ENCODE peak calls at places on chromosome 20, in eight cellular contexts. T, L, D, Q, Y, J, X and B are unnamed samples. For H3K36me3, the result is how much of the 10 kb centered on the place peaks cover.

GRCh38 chr20:19252670-19253120 is 40.3 kb downstream of the SLC24A3 start:
- DNase-seq in T (no peak), L (no peak), D (no peak), Q (peak), Y (no peak), J (peak), X (no peak), B (peak)

GRCh38 chr20:4161447-4162251 is 146.3 kb upstream of the RNF24 start:
- DNase-seq in T (no peak), L (peak), D (peak), Q (no peak), Y (no peak), J (no peak), X (no peak), B (peak)

GRCh38 chr20:11453430-11453829 is 464.3 kb upstream of the BTBD3 start:
- DNase-seq in T (no peak), L (no peak), D (no peak), Q (no peak), Y (no peak), J (no peak), X (peak), B (no peak)

GRCh38 chr20:57772349-57772964 is 62.6 kb upstream of the PMEPA1 start:
- DNase-seq in T (peak), L (no peak), D (no peak), Q (no peak), Y (no peak), J (no peak), X (peak), B (no peak)

GRCh38 chr20:21100590-21101452 is 5.3 kb downstream of the LINC00237 start:
- DNase-seq in T (no peak), L (peak), D (no peak), Q (no peak), Y (no peak), J (no peak), X (peak), B (no peak)

GRCh38 chr20:49993301-49993751 is 10.5 kb downstream of the SNAI1 start:
- DNase-seq in T (peak), L (no peak), D (no peak), Q (no peak), Y (no peak), J (peak), X (no peak), B (no peak)

GRCh38 chr20:829531-829930 is 4.0 kb upstream of the FAM110A start:
- DNase-seq in T (no peak), L (no peak), D (no peak), Q (no peak), Y (no peak), J (no peak), X (peak), B (no peak)

GRCh38 chr20:19583532-19584175 is 174.4 kb upstream of the RIN2 start:
- DNase-seq in T (peak), L (peak), D (peak), Q (peak), Y (peak), J (peak), X (peak), B (peak)

GRCh38 chr20:878511-879307 is 37.4 kb downstream of the ANGPT4 start:
- DNase-seq in T (peak), L (peak), D (no peak), Q (no peak), Y (no peak), J (no peak), X (peak), B (no peak)

GRCh38 chr20:9286501-9286900 is 217.6 kb downstream of the PLCB4 start:
- DNase-seq in T (no peak), L (no peak), D (no peak), Q (no peak), Y (no peak), J (no peak), X (peak), B (no peak)

GRCh38 chr20:9319687-9320384 is 194.6 kb upstream of the LAMP5 start:
- DNase-seq in T (peak), L (no peak), D (no peak), Q (no peak), Y (no peak), J (no peak), X (no peak), B (no peak)

GRCh38 chr20:57505991-57506390 is 18.9 kb downstream of the CTCFL start:
- DNase-seq in T (no peak), L (no peak), D (no peak), Q (no peak), Y (no peak), J (no peak), X (no peak), B (no peak)

GRCh38 chr20:59001068-59001448 is 6.0 kb downstream of the CTSZ start:
- DNase-seq in T (no peak), L (no peak), D (no peak), Q (no peak), Y (no peak), J (no peak), X (no peak), B (no peak)

GRCh38 chr20:57502331-57502700 is 22.6 kb downstream of the CTCFL start:
- DNase-seq in T (no peak), L (no peak), D (no peak), Q (no peak), Y (no peak), J (no peak), X (no peak), B (no peak)

GRCh38 chr20:10219452-10219791 is 792 bp downstream of the SNAP25 start:
- DNase-seq in T (peak), L (peak), D (peak), Q (peak), Y (peak), J (peak), X (peak), B (peak)

GRCh38 chr20:48784273-48784641 is 43.5 kb downstream of the PREX1 start:
- DNase-seq in T (no peak), L (no peak), D (no peak), Q (no peak), Y (no peak), J (no peak), X (no peak), B (no peak)

GRCh38 chr20:46004813-46005505 is 3.7 kb upstream of the MMP9 start:
- DNase-seq in T (no peak), L (peak), D (peak), Q (no peak), Y (no peak), J (peak), X (no peak), B (peak)

GRCh38 chr20:58838174-58838573 is 12.5 kb downstream of the GNAS-AS1 start:
- DNase-seq in T (no peak), L (no peak), D (no peak), Q (no peak), Y (no peak), J (no peak), X (no peak), B (no peak)

GRCh38 chr20:38209736-38210405 is 44.8 kb upstream of the TGM2 start:
- DNase-seq in T (no peak), L (no peak), D (no peak), Q (no peak), Y (no peak), J (no peak), X (no peak), B (no peak)

GRCh38 chr20:35394271-35394670 is 17.5 kb downstream of the UQCC1 start:
- DNase-seq in T (no peak), L (no peak), D (no peak), Q (no peak), Y (no peak), J (no peak), X (no peak), B (no peak)

GRCh38 chr20:1816384-1817381 is 78.5 kb upstream of the SIRPA start:
- DNase-seq in T (no peak), L (no peak), D (no peak), Q (no peak), Y (no peak), J (no peak), X (peak), B (peak)

GRCh38 chr20:3887870-3888614 is 1.1 kb upstream of the PANK2 start:
- DNase-seq in T (no peak), L (no peak), D (no peak), Q (peak), Y (no peak), J (no peak), X (no peak), B (peak)

GRCh38 chr20:5864428-5864827 is 85.9 kb downstream of the TRMT6 start:
- DNase-seq in T (no peak), L (no peak), D (no peak), Q (no peak), Y (no peak), J (no peak), X (no peak), B (no peak)

GRCh38 chr20:5865604-5866003 is 84.7 kb downstream of the TRMT6 start:
- DNase-seq in T (no peak), L (no peak), D (no peak), Q (no peak), Y (no peak), J (no peak), X (no peak), B (no peak)

GRCh38 chr20:5862703-5863039 is 87.7 kb downstream of the TRMT6 start:
- DNase-seq in T (no peak), L (no peak), D (no peak), Q (no peak), Y (no peak), J (no peak), X (no peak), B (no peak)

GRCh38 chr20:5864873-5865582 is 85.3 kb downstream of the TRMT6 start:
- DNase-seq in T (no peak), L (no peak), D (no peak), Q (no peak), Y (peak), J (no peak), X (peak), B (peak)

DNA sequence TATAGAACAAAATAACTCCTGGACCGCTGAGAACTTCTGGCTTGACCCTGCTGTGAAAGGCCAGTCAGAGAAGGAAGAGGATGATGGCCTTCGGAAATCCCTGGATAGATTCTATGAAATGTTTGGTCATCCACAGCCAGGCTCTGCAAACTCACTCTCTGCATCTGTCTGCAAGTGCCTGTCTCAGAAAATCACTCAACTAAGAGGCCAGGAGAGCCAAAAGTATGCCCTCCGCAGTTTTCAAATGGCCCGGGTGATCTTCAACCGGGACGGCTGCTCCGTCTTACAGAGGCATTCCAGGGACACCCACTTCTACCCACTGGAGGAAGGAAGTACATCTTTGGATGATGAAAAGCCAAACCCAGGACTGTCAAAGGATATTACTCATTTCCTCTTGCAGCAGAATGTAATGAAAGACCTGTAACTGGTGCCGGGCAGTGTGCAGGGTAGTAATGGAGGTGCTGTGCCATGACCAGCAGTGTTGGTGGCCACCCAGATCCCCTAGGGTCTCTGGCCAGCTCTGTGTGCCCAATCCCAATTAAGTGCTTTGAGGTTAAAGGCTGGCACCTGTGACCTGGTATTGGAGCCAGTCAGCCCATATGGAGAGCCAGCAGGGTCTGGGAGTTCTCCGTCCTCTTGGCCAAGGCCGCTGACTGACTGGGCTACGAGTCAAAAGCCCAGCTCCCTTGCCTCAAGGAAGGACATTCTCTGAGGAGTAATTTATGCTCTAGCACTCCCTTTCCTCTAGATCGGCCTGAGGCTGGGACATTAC is 87.1 kb downstream of the TRMT6 start:
- DNase-seq in T (no peak), L (peak), D (no peak), Q (peak), Y (peak), J (no peak), X (peak), B (peak)
- TF ChIP-seq POLR2A in T (no peak), L (no peak), D (no peak), Q (no peak), Y (no peak), J (no peak), X (no peak), B (no peak)

DNA sequence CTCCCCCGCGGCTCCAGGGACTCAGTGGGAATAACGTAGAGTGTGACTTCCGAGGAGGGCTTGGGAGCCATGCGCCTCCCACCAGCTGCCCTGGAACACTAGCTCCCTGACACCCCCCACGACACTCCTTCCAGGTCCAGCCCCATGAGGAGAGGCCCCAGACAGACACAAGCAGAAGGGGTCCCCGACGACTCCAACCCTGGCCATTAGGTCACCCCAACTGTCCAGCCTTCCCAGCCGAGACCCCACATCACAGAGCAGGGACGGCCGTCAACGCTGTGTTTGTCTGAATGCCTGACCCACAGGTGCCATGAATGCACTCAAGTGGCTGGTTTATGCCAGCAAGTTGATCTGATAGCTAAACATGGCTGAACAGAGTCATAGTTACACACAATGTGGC is 57.9 kb downstream of the GINS1 start:
- DNase-seq in T (no peak), L (peak), D (no peak), Q (no peak), Y (no peak), J (no peak), X (no peak), B (no peak)
- H3K36me3 ChIP-seq in T (under half), L (half or more), D (half or more), Q (under half), Y (under half), J (under half), X (under half), B (under half)

DNA sequence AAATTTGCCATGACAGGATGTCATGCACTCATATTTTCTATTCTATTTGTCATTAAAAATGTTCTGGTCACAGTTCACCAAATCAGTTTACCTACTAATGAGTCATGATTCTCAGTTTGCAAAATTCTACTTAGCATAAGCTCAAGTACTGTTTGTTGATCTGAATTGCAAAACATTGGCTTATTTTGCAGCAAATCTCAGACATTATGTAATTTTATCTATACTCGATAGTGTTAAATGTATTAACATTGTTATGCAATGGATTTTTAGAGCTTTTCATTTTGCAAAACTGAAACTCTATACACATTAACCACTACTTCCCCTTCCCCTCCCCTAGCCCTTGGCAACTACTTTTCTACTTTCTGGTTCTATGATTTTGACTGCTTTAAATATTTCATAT is 213.8 kb upstream of the ZFP64 start:
- DNase-seq in T (no peak), L (no peak), D (no peak), Q (no peak), Y (no peak), J (no peak), X (no peak), B (no peak)
- H3K4me3 ChIP-seq in T (no peak), L (no peak), D (no peak), Q (no peak), Y (no peak), J (no peak), X (no peak), B (no peak)

GRCh38 chr20:53738039-53738944 is 144.7 kb upstream of the ZNF217 start:
- DNase-seq in T (peak), L (no peak), D (peak), Q (peak), Y (peak), J (peak), X (peak), B (peak)
- TF ChIP-seq POLR2A in T (peak), L (no peak), D (peak), Q (peak), Y (no peak), J (no peak), X (peak), B (no peak)

GRCh38 chr20:47611785-47612184 is 110.1 kb downstream of the NCOA3 start:
- DNase-seq in T (no peak), L (no peak), D (no peak), Q (no peak), Y (no peak), J (no peak), X (no peak), B (no peak)

GRCh38 chr20:47612670-47613069 is 111.0 kb downstream of the NCOA3 start:
- DNase-seq in T (no peak), L (no peak), D (no peak), Q (no peak), Y (no peak), J (no peak), X (no peak), B (no peak)

GRCh38 chr20:47610945-47611250 is 109.2 kb downstream of the NCOA3 start:
- DNase-seq in T (no peak), L (no peak), D (no peak), Q (no peak), Y (no peak), J (no peak), X (no peak), B (no peak)

GRCh38 chr20:47618479-47618878 is 116.8 kb downstream of the NCOA3 start:
- DNase-seq in T (no peak), L (no peak), D (no peak), Q (no peak), Y (no peak), J (no peak), X (no peak), B (no peak)

DNA sequence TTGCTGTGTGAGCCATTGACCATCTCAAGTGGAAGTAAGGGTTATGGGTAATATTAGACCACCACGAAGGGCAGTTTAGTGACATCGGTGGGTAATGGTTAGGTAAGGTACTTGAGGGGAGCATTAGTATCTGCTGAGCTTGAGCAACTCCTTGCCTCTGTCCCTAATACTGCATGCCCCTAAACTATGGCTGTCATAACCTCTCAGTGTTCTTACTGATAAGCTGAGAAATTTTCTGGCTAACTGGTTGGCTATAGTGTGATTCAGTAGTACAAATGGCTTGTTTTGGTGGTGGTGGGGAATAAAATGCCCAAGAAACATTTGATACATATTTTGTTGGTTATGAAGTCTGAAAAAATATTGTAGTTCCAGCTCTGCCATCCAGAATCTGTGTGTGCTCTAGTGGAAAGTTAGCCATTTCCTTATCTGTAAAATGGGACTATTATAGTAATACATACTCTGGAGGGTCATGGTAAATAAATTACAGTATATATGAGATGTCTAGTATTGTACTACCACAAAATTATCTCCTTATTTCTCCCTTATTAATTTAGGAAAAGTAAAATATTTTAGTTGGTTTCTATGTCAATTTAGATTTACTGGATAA is 113.1 kb downstream of the NCOA3 start:
- DNase-seq in T (peak), L (no peak), D (no peak), Q (no peak), Y (no peak), J (no peak), X (no peak), B (no peak)
- H3K36me3 ChIP-seq in T (under half), L (under half), D (under half), Q (under half), Y (under half), J (under half), X (under half), B (under half)

GRCh38 chr20:44735816-44736169 is 9.9 kb upstream of the KCNK15 start:
- DNase-seq in T (no peak), L (no peak), D (no peak), Q (no peak), Y (no peak), J (no peak), X (no peak), B (no peak)
- H3K4me3 ChIP-seq in T (no peak), L (no peak), D (no peak), Q (no peak), Y (no peak), J (no peak), X (no peak), B (no peak)

DNA sequence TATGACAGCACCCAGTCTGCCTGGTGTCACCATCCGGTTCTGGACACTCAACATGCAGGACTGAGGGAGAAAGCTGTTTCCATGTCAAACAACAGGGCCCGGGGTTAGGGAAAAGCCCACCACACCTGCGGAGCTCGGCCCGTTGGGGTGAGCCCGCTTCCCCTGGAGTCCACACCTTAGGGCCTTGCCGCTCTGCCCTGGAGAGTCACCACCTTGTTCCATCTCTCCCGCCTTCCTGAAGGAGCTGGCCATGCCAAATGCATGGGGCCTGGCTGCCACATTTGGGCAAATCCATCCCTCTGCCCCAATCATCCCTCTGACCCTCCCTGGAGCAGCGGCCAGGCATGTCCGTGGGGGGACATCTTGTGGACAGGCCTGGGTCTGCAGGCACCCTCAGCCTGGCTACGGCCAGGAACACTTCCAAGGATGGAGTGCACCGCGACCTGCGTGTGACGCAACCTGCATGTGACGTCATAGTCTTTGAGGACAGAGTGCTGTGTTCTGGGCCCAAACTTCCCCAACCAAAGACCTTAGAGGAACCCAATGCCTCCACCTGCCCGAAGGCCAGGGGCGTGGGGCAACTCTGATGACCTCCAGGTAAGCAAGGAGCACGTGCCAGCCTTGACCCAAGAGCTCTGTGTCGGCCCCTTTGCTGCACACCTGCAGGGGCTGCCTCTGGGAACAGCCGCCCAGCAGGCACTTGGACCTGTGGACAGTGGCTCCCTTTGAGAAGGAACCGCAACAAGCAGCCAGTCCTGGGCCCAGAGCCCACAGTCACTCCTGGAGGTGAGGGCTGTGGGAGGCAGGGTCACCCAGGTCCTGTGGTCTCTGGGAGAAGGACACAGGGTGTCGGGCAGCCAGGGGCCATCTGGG is 1.7 kb downstream of the CABLES2 start:
- DNase-seq in T (peak), L (no peak), D (peak), Q (peak), Y (peak), J (peak), X (peak), B (peak)
- TF ChIP-seq POLR2A in T (no peak), L (no peak), D (no peak), Q (no peak), Y (no peak), J (no peak), X (no peak), B (no peak)